ENCODE peak calls at places on chromosomes 3 and 15, in seven cellular contexts. One of them, this sample, is unnamed.

GRCh38 chr3:120147072-120147871 is 53.0 kb upstream of the GSK3B start:
- DNase-seq in left lung: peak; percentile 44
- DNase-seq in AG04450: no peak
- DNase-seq in effector memory CD4-positive, alpha-beta T cell: peak; percentile 17
- DNase-seq in tibial artery: no peak
- DNase-seq in MM.1S: peak; percentile 84
- DNase-seq in Panc1: no peak
- DNase-seq in this sample: no peak

GRCh38 chr15:32878849-32879795 is 161.3 kb downstream of the GREM1 start:
- DNase-seq in left lung: no peak
- DNase-seq in AG04450: no peak
- DNase-seq in effector memory CD4-positive, alpha-beta T cell: no peak
- DNase-seq in tibial artery: no peak
- DNase-seq in MM.1S: no peak
- DNase-seq in Panc1: no peak
- DNase-seq in this sample: no peak

GRCh38 chr3:37956353-37957184 is 34.0 kb upstream of the VILL start:
- DNase-seq in left lung: no peak
- DNase-seq in AG04450: no peak
- DNase-seq in effector memory CD4-positive, alpha-beta T cell: no peak
- DNase-seq in tibial artery: no peak
- DNase-seq in MM.1S: no peak
- DNase-seq in Panc1: no peak
- DNase-seq in this sample: no peak

GRCh38 chr15:70127288-70127746 is 29.6 kb upstream of the TLE3 start:
- DNase-seq in left lung: no peak
- DNase-seq in AG04450: no peak
- DNase-seq in effector memory CD4-positive, alpha-beta T cell: no peak
- DNase-seq in tibial artery: no peak
- DNase-seq in MM.1S: no peak
- DNase-seq in Panc1: no peak
- DNase-seq in this sample: no peak

GRCh38 chr3:124107074-124107473 is 115.2 kb upstream of the ROPN1 start:
- DNase-seq in left lung: no peak
- DNase-seq in AG04450: no peak
- DNase-seq in effector memory CD4-positive, alpha-beta T cell: no peak
- DNase-seq in tibial artery: no peak
- DNase-seq in MM.1S: no peak
- DNase-seq in Panc1: no peak
- DNase-seq in this sample: no peak

GRCh38 chr15:63189955-63190691 is 717 bp downstream of the RAB8B start:
- DNase-seq in left lung: no peak
- DNase-seq in AG04450: no peak
- DNase-seq in effector memory CD4-positive, alpha-beta T cell: no peak
- DNase-seq in tibial artery: no peak
- DNase-seq in MM.1S: no peak
- DNase-seq in Panc1: no peak
- DNase-seq in this sample: no peak

GRCh38 chr15:38842991-38843610 is 278.5 kb upstream of the RASGRP1 start:
- DNase-seq in left lung: no peak
- DNase-seq in AG04450: no peak
- DNase-seq in effector memory CD4-positive, alpha-beta T cell: no peak
- DNase-seq in tibial artery: no peak
- DNase-seq in MM.1S: no peak
- DNase-seq in Panc1: no peak
- DNase-seq in this sample: no peak

GRCh38 chr3:39907981-39908380 is 98.6 kb downstream of the MYRIP start:
- DNase-seq in left lung: no peak
- DNase-seq in AG04450: no peak
- DNase-seq in effector memory CD4-positive, alpha-beta T cell: no peak
- DNase-seq in tibial artery: no peak
- DNase-seq in MM.1S: no peak
- DNase-seq in Panc1: no peak
- DNase-seq in this sample: peak; percentile 77

GRCh38 chr3:52614689-52615088 is 71.0 kb downstream of the PBRM1 start:
- DNase-seq in left lung: no peak
- DNase-seq in AG04450: no peak
- DNase-seq in effector memory CD4-positive, alpha-beta T cell: no peak
- DNase-seq in tibial artery: no peak
- DNase-seq in MM.1S: no peak
- DNase-seq in Panc1: no peak
- DNase-seq in this sample: no peak

GRCh38 chr3:4425707-4426106 is 41.4 kb downstream of the SUMF1 start:
- DNase-seq in left lung: no peak
- DNase-seq in AG04450: no peak
- DNase-seq in effector memory CD4-positive, alpha-beta T cell: no peak
- DNase-seq in tibial artery: no peak
- DNase-seq in MM.1S: no peak
- DNase-seq in Panc1: no peak
- DNase-seq in this sample: no peak

GRCh38 chr3:128970741-128971048 is 23.2 kb downstream of the CFAP92 start:
- DNase-seq in left lung: no peak
- DNase-seq in AG04450: no peak
- DNase-seq in effector memory CD4-positive, alpha-beta T cell: no peak
- DNase-seq in tibial artery: no peak
- DNase-seq in MM.1S: no peak
- DNase-seq in Panc1: no peak
- DNase-seq in this sample: no peak

GRCh38 chr15:99578809-99579208 is 13.0 kb downstream of the MEF2A start:
- DNase-seq in left lung: no peak
- DNase-seq in AG04450: no peak
- DNase-seq in effector memory CD4-positive, alpha-beta T cell: no peak
- DNase-seq in tibial artery: no peak
- DNase-seq in MM.1S: no peak
- DNase-seq in Panc1: no peak
- DNase-seq in this sample: no peak

GRCh38 chr3:104257486-104257885 is 1109.2 kb upstream of the ALCAM start:
- DNase-seq in left lung: no peak
- DNase-seq in AG04450: no peak
- DNase-seq in effector memory CD4-positive, alpha-beta T cell: no peak
- DNase-seq in tibial artery: no peak
- DNase-seq in MM.1S: no peak
- DNase-seq in Panc1: no peak
- DNase-seq in this sample: no peak

GRCh38 chr3:52205727-52206372 is 7.9 kb downstream of the ALAS1 start:
- DNase-seq in left lung: peak; percentile 62
- DNase-seq in AG04450: no peak
- DNase-seq in effector memory CD4-positive, alpha-beta T cell: no peak
- DNase-seq in tibial artery: no peak
- DNase-seq in MM.1S: no peak
- DNase-seq in Panc1: no peak
- DNase-seq in this sample: no peak

GRCh38 chr15:98684995-98685525 is 36.7 kb downstream of the IGF1R start:
- DNase-seq in left lung: no peak
- DNase-seq in AG04450: no peak
- DNase-seq in effector memory CD4-positive, alpha-beta T cell: no peak
- DNase-seq in tibial artery: no peak
- DNase-seq in MM.1S: no peak
- DNase-seq in Panc1: no peak
- DNase-seq in this sample: no peak

GRCh38 chr3:117624424-117624823 is 914.8 kb downstream of the TUSC7 start:
- DNase-seq in left lung: no peak
- DNase-seq in AG04450: no peak
- DNase-seq in effector memory CD4-positive, alpha-beta T cell: no peak
- DNase-seq in tibial artery: no peak
- DNase-seq in MM.1S: no peak
- DNase-seq in Panc1: no peak
- DNase-seq in this sample: no peak

GRCh38 chr15:62071711-62072308 is 5.0 kb downstream of the C2CD4A start:
- DNase-seq in left lung: no peak
- DNase-seq in AG04450: no peak
- DNase-seq in effector memory CD4-positive, alpha-beta T cell: no peak
- DNase-seq in tibial artery: no peak
- DNase-seq in MM.1S: peak; percentile 51
- DNase-seq in Panc1: no peak
- DNase-seq in this sample: no peak

GRCh38 chr3:72547183-72547582 is 301.1 kb downstream of the SHQ1 start:
- DNase-seq in left lung: no peak
- DNase-seq in AG04450: no peak
- DNase-seq in effector memory CD4-positive, alpha-beta T cell: no peak
- DNase-seq in tibial artery: no peak
- DNase-seq in MM.1S: no peak
- DNase-seq in Panc1: no peak
- DNase-seq in this sample: no peak

GRCh38 chr3:41167722-41168497 is 31.4 kb upstream of the CTNNB1 start:
- DNase-seq in left lung: no peak
- DNase-seq in AG04450: no peak
- DNase-seq in effector memory CD4-positive, alpha-beta T cell: no peak
- DNase-seq in tibial artery: no peak
- DNase-seq in MM.1S: no peak
- DNase-seq in Panc1: no peak
- DNase-seq in this sample: no peak

GRCh38 chr3:42960781-42961180 is 18.3 kb upstream of the GASK1A start:
- DNase-seq in left lung: no peak
- DNase-seq in AG04450: no peak
- DNase-seq in effector memory CD4-positive, alpha-beta T cell: no peak
- DNase-seq in tibial artery: no peak
- DNase-seq in MM.1S: no peak
- DNase-seq in Panc1: no peak
- DNase-seq in this sample: no peak

GRCh38 chr15:28994830-28995180 is 109.0 kb downstream of the APBA2 start:
- DNase-seq in left lung: no peak
- DNase-seq in AG04450: no peak
- DNase-seq in effector memory CD4-positive, alpha-beta T cell: no peak
- DNase-seq in tibial artery: no peak
- DNase-seq in MM.1S: no peak
- DNase-seq in Panc1: no peak
- DNase-seq in this sample: peak; percentile 44

GRCh38 chr3:143975549-143976152 is 4.0 kb downstream of the DIPK2A start:
- DNase-seq in left lung: no peak
- DNase-seq in AG04450: peak; percentile 50
- DNase-seq in effector memory CD4-positive, alpha-beta T cell: no peak
- DNase-seq in tibial artery: no peak
- DNase-seq in MM.1S: peak; percentile 60
- DNase-seq in Panc1: no peak
- DNase-seq in this sample: no peak
- H3K4me3 ChIP-seq in left lung: no peak overlapping the region
- H3K4me3 ChIP-seq in AG04450: peak overlapping the region; percentile 94
- H3K4me3 ChIP-seq in effector memory CD4-positive, alpha-beta T cell: no peak overlapping the region
- H3K4me3 ChIP-seq in tibial artery: peak overlapping the region; percentile 94
- H3K4me3 ChIP-seq in MM.1S: peak overlapping the region; percentile 97
- H3K4me3 ChIP-seq in Panc1: no peak overlapping the region
- H3K4me3 ChIP-seq in this sample: peak overlapping the region; percentile 14

GRCh38 chr3:182795383-182795782 is 2.1 kb downstream of the ATP11B start:
- DNase-seq in left lung: no peak
- DNase-seq in AG04450: no peak
- DNase-seq in effector memory CD4-positive, alpha-beta T cell: peak; percentile 9
- DNase-seq in tibial artery: no peak
- DNase-seq in MM.1S: peak; percentile 75
- DNase-seq in Panc1: peak; percentile 17
- DNase-seq in this sample: no peak
- H3K4me3 ChIP-seq in left lung: peak overlapping the region; percentile 75
- H3K4me3 ChIP-seq in AG04450: peak overlapping the region; percentile 97
- H3K4me3 ChIP-seq in effector memory CD4-positive, alpha-beta T cell: peak overlapping the region; percentile 94
- H3K4me3 ChIP-seq in tibial artery: peak overlapping the region; percentile 84
- H3K4me3 ChIP-seq in MM.1S: peak overlapping the region; percentile 81
- H3K4me3 ChIP-seq in Panc1: peak overlapping the region; percentile 79
- H3K4me3 ChIP-seq in this sample: no peak overlapping the region

GRCh38 chr3:140708815-140709214 is 31.0 kb downstream of the TRIM42 start:
- DNase-seq in left lung: no peak
- DNase-seq in AG04450: no peak
- DNase-seq in effector memory CD4-positive, alpha-beta T cell: no peak
- DNase-seq in tibial artery: no peak
- DNase-seq in MM.1S: no peak
- DNase-seq in Panc1: no peak
- DNase-seq in this sample: no peak

GRCh38 chr3:140704733-140705132 is 26.9 kb downstream of the TRIM42 start:
- DNase-seq in left lung: no peak
- DNase-seq in AG04450: no peak
- DNase-seq in effector memory CD4-positive, alpha-beta T cell: no peak
- DNase-seq in tibial artery: no peak
- DNase-seq in MM.1S: no peak
- DNase-seq in Panc1: no peak
- DNase-seq in this sample: no peak

GRCh38 chr3:140705954-140706353 is 28.1 kb downstream of the TRIM42 start:
- DNase-seq in left lung: no peak
- DNase-seq in AG04450: no peak
- DNase-seq in effector memory CD4-positive, alpha-beta T cell: no peak
- DNase-seq in tibial artery: no peak
- DNase-seq in MM.1S: no peak
- DNase-seq in Panc1: no peak
- DNase-seq in this sample: no peak

GRCh38 chr3:140703496-140703895 is 25.6 kb downstream of the TRIM42 start:
- DNase-seq in left lung: no peak
- DNase-seq in AG04450: no peak
- DNase-seq in effector memory CD4-positive, alpha-beta T cell: no peak
- DNase-seq in tibial artery: no peak
- DNase-seq in MM.1S: no peak
- DNase-seq in Panc1: no peak
- DNase-seq in this sample: no peak

DNA sequence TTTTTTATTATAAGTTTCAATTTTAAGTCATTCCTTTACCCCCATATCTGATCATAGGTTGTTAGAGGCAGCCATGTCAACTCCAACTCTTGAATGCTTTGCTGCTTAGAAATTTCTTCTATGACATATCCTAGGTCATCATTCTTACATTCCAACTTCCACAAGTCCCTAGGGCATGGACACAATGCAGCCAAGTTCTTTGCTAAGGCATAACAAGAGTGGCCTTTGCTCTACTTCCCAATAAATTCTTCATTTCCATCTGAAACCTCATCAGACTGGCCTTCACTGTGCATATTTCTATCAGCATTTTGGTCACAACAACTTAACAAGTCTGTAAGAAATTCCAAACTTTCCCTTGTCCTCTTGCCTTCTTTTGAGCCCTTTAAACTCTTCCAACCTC is 28.5 kb downstream of the TRIM42 start:
- DNase-seq in left lung: no peak
- DNase-seq in AG04450: no peak
- DNase-seq in effector memory CD4-positive, alpha-beta T cell: no peak
- DNase-seq in tibial artery: no peak
- DNase-seq in MM.1S: no peak
- DNase-seq in Panc1: no peak
- DNase-seq in this sample: no peak
- H3K4me3 ChIP-seq in left lung: no peak overlapping the region
- H3K4me3 ChIP-seq in AG04450: no peak overlapping the region
- H3K4me3 ChIP-seq in effector memory CD4-positive, alpha-beta T cell: no peak overlapping the region
- H3K4me3 ChIP-seq in tibial artery: no peak overlapping the region
- H3K4me3 ChIP-seq in MM.1S: no peak overlapping the region
- H3K4me3 ChIP-seq in Panc1: no peak overlapping the region
- H3K4me3 ChIP-seq in this sample: no peak overlapping the region

DNA sequence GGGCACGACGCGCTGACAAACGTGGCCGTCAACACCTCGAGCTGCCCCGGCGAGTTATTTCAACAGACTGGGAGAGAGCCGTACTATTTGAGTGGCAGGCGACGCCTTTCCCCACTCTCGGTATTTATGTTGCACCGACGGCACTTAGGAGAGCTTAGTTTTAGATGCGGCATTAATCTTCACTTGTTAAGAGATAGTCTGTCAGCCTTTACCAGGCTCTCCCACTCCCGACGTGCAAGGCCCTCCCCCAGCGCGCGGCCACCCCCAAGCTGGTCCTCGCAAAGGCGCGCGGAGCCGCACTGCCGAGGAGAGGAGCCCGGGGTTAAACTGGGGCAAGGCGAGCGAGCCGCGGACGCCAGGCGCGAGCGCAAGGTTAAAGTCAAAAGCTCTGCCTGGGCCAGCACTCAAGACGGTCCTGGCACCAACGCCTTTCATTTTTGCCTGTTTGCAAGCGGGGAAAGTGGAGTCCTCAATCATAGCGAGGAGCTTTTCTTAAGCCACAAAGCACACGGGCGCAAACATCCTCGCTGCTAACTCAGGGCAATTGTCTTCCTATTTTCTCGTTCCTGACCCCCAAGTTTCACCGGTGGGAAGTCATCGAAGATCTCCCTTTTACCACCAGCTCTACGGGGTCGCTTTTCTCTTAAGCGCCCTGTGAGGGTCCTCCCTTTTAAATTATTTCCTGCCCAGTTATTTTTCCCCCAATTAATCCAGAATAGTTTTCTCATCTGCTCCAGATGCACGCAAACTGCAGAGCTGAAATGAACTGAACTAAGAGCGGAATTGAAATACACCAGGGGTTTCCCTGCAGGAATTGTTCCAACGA is 86.6 kb downstream of the NR2F2 start:
- DNase-seq in left lung: no peak
- DNase-seq in AG04450: no peak
- DNase-seq in effector memory CD4-positive, alpha-beta T cell: no peak
- DNase-seq in tibial artery: no peak
- DNase-seq in MM.1S: no peak
- DNase-seq in Panc1: no peak
- DNase-seq in this sample: no peak
- H3K4me3 ChIP-seq in left lung: no peak overlapping the region
- H3K4me3 ChIP-seq in AG04450: peak overlapping the region; percentile 31
- H3K4me3 ChIP-seq in effector memory CD4-positive, alpha-beta T cell: no peak overlapping the region
- H3K4me3 ChIP-seq in tibial artery: peak overlapping the region; percentile 32
- H3K4me3 ChIP-seq in MM.1S: no peak overlapping the region
- H3K4me3 ChIP-seq in Panc1: peak overlapping the region; percentile 15
- H3K4me3 ChIP-seq in this sample: no peak overlapping the region